ENCODE peak calls at places on chromosomes 6 and 20, in eight cellular contexts. G is tibial artery, N is H9, O is psoas muscle, Z is mammary epithelial cell, B is ovary, W is IMR-90, C is heart left ventricle. Y is an unnamed sample. For H3K4me1, the result is how much of the 10 kb centered on the place peaks cover.

GRCh38 chr6:5672581-5673011 is 334.1 kb downstream of the NRN1 start:
- DNase-seq in G (peak), N (peak), O (peak), Z (peak), B (no peak), W (peak), C (no peak), Y (no peak)

GRCh38 chr6:148996815-148997214 is 250.0 kb downstream of the UST start:
- DNase-seq in G (no peak), N (no peak), O (no peak), Z (no peak), B (no peak), W (no peak), C (no peak), Y (no peak)

GRCh38 chr6:2190661-2191389 is 54.6 kb downstream of the GMDS start:
- DNase-seq in G (no peak), N (no peak), O (no peak), Z (no peak), B (no peak), W (no peak), C (no peak), Y (no peak)

GRCh38 chr6:111601875-111602274 is 3.8 kb downstream of the TRAF3IP2 start:
- DNase-seq in G (peak), N (no peak), O (no peak), Z (no peak), B (peak), W (peak), C (peak), Y (no peak)

GRCh38 chr20:45300961-45301360 is 5.7 kb upstream of the RBPJL start:
- DNase-seq in G (no peak), N (peak), O (no peak), Z (peak), B (no peak), W (peak), C (no peak), Y (no peak)

GRCh38 chr6:149459761-149460160 is 25.1 kb downstream of the ZC3H12D start:
- DNase-seq in G (no peak), N (no peak), O (no peak), Z (no peak), B (no peak), W (peak), C (no peak), Y (no peak)

GRCh38 chr6:166408936-166409755 is 26.4 kb upstream of the MPC1 start:
- DNase-seq in G (peak), N (no peak), O (no peak), Z (no peak), B (no peak), W (no peak), C (no peak), Y (no peak)

GRCh38 chr20:57389695-57390603 is 1.2 kb upstream of the RBM38 start:
- DNase-seq in G (peak), N (peak), O (no peak), Z (no peak), B (peak), W (no peak), C (peak), Y (peak)

GRCh38 chr6:81075974-81076373 is 676.5 kb downstream of the TENT5A start:
- DNase-seq in G (no peak), N (peak), O (no peak), Z (no peak), B (no peak), W (peak), C (no peak), Y (no peak)

GRCh38 chr20:32553618-32554017 is 31.5 kb downstream of the NOL4L start:
- DNase-seq in G (no peak), N (no peak), O (no peak), Z (no peak), B (no peak), W (no peak), C (no peak), Y (no peak)

GRCh38 chr6:88376759-88377387 is 210.7 kb upstream of the CNR1 start:
- DNase-seq in G (no peak), N (no peak), O (no peak), Z (peak), B (no peak), W (peak), C (no peak), Y (no peak)

GRCh38 chr6:9563996-9564395 is 850.9 kb downstream of the TFAP2A start:
- DNase-seq in G (no peak), N (no peak), O (no peak), Z (no peak), B (no peak), W (peak), C (no peak), Y (no peak)

GRCh38 chr6:37511910-37512399 is 12.3 kb upstream of the CCDC167 start:
- DNase-seq in G (no peak), N (no peak), O (no peak), Z (no peak), B (no peak), W (no peak), C (no peak), Y (no peak)

GRCh38 chr20:63497138-63497945 is 1.5 kb downstream of the EEF1A2 start:
- DNase-seq in G (no peak), N (peak), O (peak), Z (no peak), B (no peak), W (no peak), C (peak), Y (no peak)

GRCh38 chr20:858011-858410 is 24.5 kb downstream of the FAM110A start:
- DNase-seq in G (no peak), N (no peak), O (no peak), Z (peak), B (no peak), W (no peak), C (no peak), Y (no peak)

GRCh38 chr6:50821431-50822077 is 2.9 kb downstream of the TFAP2B start:
- DNase-seq in G (no peak), N (no peak), O (no peak), Z (no peak), B (no peak), W (no peak), C (no peak), Y (no peak)

GRCh38 chr6:89368107-89368506 is 15.6 kb upstream of the UBE2J1 start:
- DNase-seq in G (peak), N (no peak), O (peak), Z (peak), B (peak), W (peak), C (peak), Y (no peak)

GRCh38 chr6:139597781-139598368 is 223.4 kb upstream of the CITED2 start:
- DNase-seq in G (peak), N (no peak), O (peak), Z (peak), B (peak), W (peak), C (peak), Y (no peak)

GRCh38 chr20:36543187-36544133 is 2.1 kb downstream of the MYL9 start:
- DNase-seq in G (peak), N (no peak), O (peak), Z (no peak), B (peak), W (peak), C (peak), Y (peak)

GRCh38 chr20:1363522-1363921 is 29.3 kb downstream of the FKBP1A start:
- DNase-seq in G (no peak), N (no peak), O (no peak), Z (no peak), B (no peak), W (no peak), C (no peak), Y (no peak)

GRCh38 chr6:53811082-53811481 is 16.3 kb downstream of the LRRC1 start:
- DNase-seq in G (no peak), N (peak), O (no peak), Z (peak), B (no peak), W (no peak), C (peak), Y (peak)

GRCh38 chr6:9248125-9248524 is 812.8 kb upstream of the SLC35B3 start:
- DNase-seq in G (no peak), N (no peak), O (no peak), Z (peak), B (no peak), W (no peak), C (no peak), Y (no peak)

GRCh38 chr6:107345398-107345797 is 114.0 kb downstream of the PDSS2 start:
- DNase-seq in G (no peak), N (no peak), O (no peak), Z (no peak), B (no peak), W (no peak), C (no peak), Y (no peak)

GRCh38 chr20:41174373-41174772 is 37.0 kb downstream of the PLCG1 start:
- DNase-seq in G (peak), N (peak), O (no peak), Z (no peak), B (no peak), W (no peak), C (peak), Y (peak)

GRCh38 chr6:112117554-112117953 is 30.2 kb downstream of the FAM229B start:
- DNase-seq in G (no peak), N (no peak), O (no peak), Z (peak), B (no peak), W (peak), C (no peak), Y (no peak)

GRCh38 chr6:149761438-149761837 is 11.9 kb downstream of the PCMT1 start:
- DNase-seq in G (no peak), N (no peak), O (no peak), Z (no peak), B (no peak), W (no peak), C (no peak), Y (no peak)

GRCh38 chr6:74075323-74075722 is 379.3 kb downstream of the CD109 start:
- DNase-seq in G (peak), N (no peak), O (peak), Z (peak), B (no peak), W (peak), C (peak), Y (no peak)

GRCh38 chr6:131054392-131055250 is 8.4 kb downstream of the EPB41L2 start:
- DNase-seq in G (no peak), N (no peak), O (no peak), Z (peak), B (no peak), W (no peak), C (no peak), Y (no peak)

GRCh38 chr6:4612636-4613171 is 163.5 kb upstream of the CDYL start:
- DNase-seq in G (no peak), N (no peak), O (peak), Z (no peak), B (no peak), W (peak), C (no peak), Y (no peak)

GRCh38 chr20:20259534-20259933 is 108.4 kb upstream of the INSM1 start:
- DNase-seq in G (no peak), N (no peak), O (no peak), Z (peak), B (no peak), W (no peak), C (no peak), Y (no peak)

DNA sequence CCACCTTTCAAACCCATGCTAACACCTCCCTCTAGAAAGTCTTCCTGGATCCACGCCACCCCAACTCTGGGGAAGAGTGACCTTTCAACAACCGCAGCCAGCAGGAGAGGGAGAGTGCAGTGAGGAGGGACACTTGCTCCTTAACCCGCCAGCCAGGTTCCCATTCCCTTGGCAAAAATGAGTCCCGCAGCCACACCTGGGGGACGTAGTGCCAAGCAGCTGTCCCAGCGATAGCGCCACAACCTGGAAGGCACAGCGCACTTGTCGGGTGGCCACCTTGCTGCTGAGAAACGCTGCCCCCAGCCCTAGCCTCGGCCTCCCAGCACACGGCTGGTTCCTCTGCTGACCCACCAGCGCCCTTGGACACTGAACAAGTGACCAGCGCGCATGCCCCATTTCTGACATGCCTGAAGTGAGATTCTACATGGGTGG is 119.3 kb downstream of the JPH2 start:
- DNase-seq in G (peak), N (no peak), O (no peak), Z (no peak), B (no peak), W (no peak), C (no peak), Y (no peak)
- H3K4me1 ChIP-seq in G (under half), N (under half), O (under half), Z (under half), B (under half), W (under half), C (under half), Y (under half)

DNA sequence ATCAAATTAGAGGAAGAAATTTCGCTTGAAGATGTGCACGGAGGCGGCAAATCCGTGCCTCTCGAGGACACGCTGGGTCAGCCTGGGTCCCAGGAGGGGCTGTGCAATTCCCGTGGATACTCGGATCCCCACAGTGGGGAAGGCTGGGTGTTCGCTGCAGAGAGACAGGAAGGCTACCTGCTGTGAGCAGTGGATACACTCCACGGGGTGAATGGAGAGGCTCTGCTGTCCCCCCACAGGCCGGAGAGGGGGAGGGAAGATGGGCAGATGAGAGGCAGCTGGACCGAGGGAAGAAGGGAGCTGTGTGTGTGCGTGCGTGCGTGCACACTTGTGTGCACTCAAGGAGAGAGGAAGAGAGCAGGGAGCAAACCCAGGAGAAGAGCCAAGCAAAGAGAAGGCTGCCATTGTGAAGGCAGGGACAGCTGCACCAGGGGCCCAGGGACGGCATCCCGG is 57.3 kb downstream of the SULF2 start:
- DNase-seq in G (no peak), N (no peak), O (no peak), Z (no peak), B (no peak), W (no peak), C (no peak), Y (no peak)
- H3K4me1 ChIP-seq in G (under half), N (under half), O (under half), Z (under half), B (under half), W (under half), C (under half), Y (under half)

DNA sequence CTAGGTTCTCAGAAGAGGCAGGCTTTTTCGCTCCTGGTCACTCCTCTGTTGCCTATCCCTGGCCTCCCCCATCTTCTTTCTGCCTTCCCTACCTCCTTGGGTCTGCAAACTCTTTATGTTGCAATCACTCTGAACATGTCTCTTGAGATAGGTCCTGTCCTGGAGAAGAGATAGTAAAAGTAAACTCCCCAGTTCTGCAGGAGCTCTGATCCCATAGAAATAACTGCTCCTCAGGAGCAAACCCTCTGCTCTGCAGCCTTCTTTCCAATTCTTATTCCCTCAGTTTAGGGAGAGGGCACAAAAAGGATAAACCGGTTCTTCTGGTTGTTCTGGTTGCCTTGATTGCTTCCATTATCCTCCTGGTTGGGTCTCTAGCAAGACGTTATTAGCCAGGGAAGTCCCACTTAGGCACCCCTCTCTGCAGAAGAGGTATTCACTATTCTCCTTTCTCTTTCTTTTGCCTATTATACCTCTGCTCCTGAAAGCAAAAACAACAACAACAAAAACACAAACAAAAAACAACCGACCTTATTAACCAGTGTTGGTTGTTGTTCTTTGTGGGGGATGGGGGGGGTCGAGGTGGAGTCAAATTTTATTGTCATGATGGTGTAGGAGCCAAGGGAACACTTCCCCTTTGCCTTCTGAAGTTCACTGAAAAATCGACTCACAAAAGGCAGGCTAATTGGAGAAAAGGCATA is 973 bp downstream of the TRIM38 start:
- DNase-seq in G (no peak), N (peak), O (no peak), Z (peak), B (no peak), W (peak), C (no peak), Y (no peak)
- H3K4me1 ChIP-seq in G (under half), N (under half), O (under half), Z (under half), B (under half), W (under half), C (half or more), Y (under half)

GRCh38 chr20:50931048-50931305 is 260 bp downstream of the ADNP start:
- DNase-seq in G (no peak), N (no peak), O (no peak), Z (no peak), B (no peak), W (no peak), C (no peak), Y (no peak)
- H3K4me1 ChIP-seq in G (under half), N (under half), O (under half), Z (under half), B (under half), W (under half), C (under half), Y (under half)

DNA sequence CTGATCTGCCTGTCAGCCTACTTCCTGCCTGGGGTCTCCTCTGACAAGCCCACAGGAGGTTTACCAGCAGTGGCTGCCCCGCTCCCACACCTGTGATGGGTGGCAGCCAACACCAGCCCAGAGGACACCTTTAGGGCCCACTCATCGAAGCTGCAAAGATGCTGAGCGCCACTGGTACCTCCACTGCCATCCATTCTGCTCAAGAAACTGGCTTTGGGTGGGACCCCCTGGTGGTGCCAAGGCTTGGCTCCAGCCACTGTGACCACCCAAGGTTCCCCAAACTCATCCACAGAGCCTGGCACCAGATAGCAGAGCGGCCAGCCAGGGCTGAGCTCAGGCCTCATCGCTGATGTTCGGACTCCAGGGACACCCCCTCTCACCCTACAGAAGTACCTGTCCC is 42.5 kb downstream of the PREX1 start:
- DNase-seq in G (no peak), N (no peak), O (no peak), Z (no peak), B (no peak), W (no peak), C (no peak), Y (no peak)
- H3K4me1 ChIP-seq in G (under half), N (under half), O (under half), Z (under half), B (under half), W (under half), C (under half), Y (under half)

Y was measured in Peyer's patch.